ENCODE peak calls at places on chromosomes 3 and 15, in seven cellular contexts. One of them, this sample, is unnamed.

GRCh38 chr3:109224333-109224732 is 87.8 kb downstream of the C3orf85 start:
- DNase-seq in globus pallidus: no peak
- DNase-seq in NCI-H1694: no peak
- DNase-seq in aorta: no peak
- DNase-seq in coronary artery: no peak
- DNase-seq in EL: peak
- DNase-seq in stimulated activated CD4-positive, alpha-beta T cell treated with anti-CD3 and anti-CD28 coated beads, Interleukin-12 subunit alpha, Interleukin-12 subunit beta, amount 100 ng/mL, for 48 hours: no peak
- DNase-seq in this sample: no peak

GRCh38 chr3:34394978-34395748 is 596.7 kb downstream of the PDCD6IP start:
- DNase-seq in coronary artery: no peak
- DNase-seq in globus pallidus: no peak
- DNase-seq in aorta: no peak
- DNase-seq in stimulated activated CD4-positive, alpha-beta T cell treated with anti-CD3 and anti-CD28 coated beads, Interleukin-12 subunit alpha, Interleukin-12 subunit beta, amount 100 ng/mL, for 48 hours: no peak
- DNase-seq in EL: no peak
- DNase-seq in NCI-H1694: no peak
- DNase-seq in this sample: no peak

GRCh38 chr3:30894521-30895289 is at the start of gene GADL1:
- DNase-seq in stimulated activated CD4-positive, alpha-beta T cell treated with anti-CD3 and anti-CD28 coated beads, Interleukin-12 subunit alpha, Interleukin-12 subunit beta, amount 100 ng/mL, for 48 hours: peak
- DNase-seq in NCI-H1694: no peak
- DNase-seq in coronary artery: no peak
- DNase-seq in EL: peak
- DNase-seq in globus pallidus: no peak
- DNase-seq in aorta: peak
- DNase-seq in this sample: peak

GRCh38 chr3:66036586-66037061 is 2.1 kb downstream of the MAGI1 start:
- DNase-seq in globus pallidus: peak
- DNase-seq in coronary artery: no peak
- DNase-seq in EL: no peak
- DNase-seq in aorta: no peak
- DNase-seq in stimulated activated CD4-positive, alpha-beta T cell treated with anti-CD3 and anti-CD28 coated beads, Interleukin-12 subunit alpha, Interleukin-12 subunit beta, amount 100 ng/mL, for 48 hours: no peak
- DNase-seq in NCI-H1694: no peak
- DNase-seq in this sample: no peak

GRCh38 chr3:18119866-18120265 is 305.3 kb downstream of the SATB1 start:
- DNase-seq in NCI-H1694: no peak
- DNase-seq in EL: peak
- DNase-seq in coronary artery: no peak
- DNase-seq in globus pallidus: no peak
- DNase-seq in aorta: no peak
- DNase-seq in stimulated activated CD4-positive, alpha-beta T cell treated with anti-CD3 and anti-CD28 coated beads, Interleukin-12 subunit alpha, Interleukin-12 subunit beta, amount 100 ng/mL, for 48 hours: no peak
- DNase-seq in this sample: peak

GRCh38 chr15:100615801-100616200 is 13.4 kb downstream of the ASB7 start:
- DNase-seq in aorta: no peak
- DNase-seq in coronary artery: no peak
- DNase-seq in EL: no peak
- DNase-seq in globus pallidus: no peak
- DNase-seq in NCI-H1694: no peak
- DNase-seq in stimulated activated CD4-positive, alpha-beta T cell treated with anti-CD3 and anti-CD28 coated beads, Interleukin-12 subunit alpha, Interleukin-12 subunit beta, amount 100 ng/mL, for 48 hours: no peak
- DNase-seq in this sample: no peak

GRCh38 chr3:146577662-146578061 is 27.5 kb downstream of the PLSCR5 start:
- DNase-seq in globus pallidus: peak
- DNase-seq in EL: peak
- DNase-seq in coronary artery: no peak
- DNase-seq in NCI-H1694: peak
- DNase-seq in aorta: no peak
- DNase-seq in stimulated activated CD4-positive, alpha-beta T cell treated with anti-CD3 and anti-CD28 coated beads, Interleukin-12 subunit alpha, Interleukin-12 subunit beta, amount 100 ng/mL, for 48 hours: no peak
- DNase-seq in this sample: peak

GRCh38 chr3:106194726-106195125 is 325.9 kb upstream of the CBLB start:
- DNase-seq in aorta: no peak
- DNase-seq in coronary artery: no peak
- DNase-seq in globus pallidus: no peak
- DNase-seq in stimulated activated CD4-positive, alpha-beta T cell treated with anti-CD3 and anti-CD28 coated beads, Interleukin-12 subunit alpha, Interleukin-12 subunit beta, amount 100 ng/mL, for 48 hours: no peak
- DNase-seq in EL: no peak
- DNase-seq in NCI-H1694: no peak
- DNase-seq in this sample: no peak

GRCh38 chr15:87661481-87661880 is 595.1 kb downstream of the NTRK3 start:
- DNase-seq in aorta: no peak
- DNase-seq in stimulated activated CD4-positive, alpha-beta T cell treated with anti-CD3 and anti-CD28 coated beads, Interleukin-12 subunit alpha, Interleukin-12 subunit beta, amount 100 ng/mL, for 48 hours: no peak
- DNase-seq in globus pallidus: no peak
- DNase-seq in EL: peak
- DNase-seq in coronary artery: no peak
- DNase-seq in NCI-H1694: no peak
- DNase-seq in this sample: no peak

GRCh38 chr15:20646529-20647142 is 105.0 kb upstream of the GOLGA6L6 start:
- DNase-seq in coronary artery: no peak
- DNase-seq in NCI-H1694: no peak
- DNase-seq in globus pallidus: no peak
- DNase-seq in EL: no peak
- DNase-seq in stimulated activated CD4-positive, alpha-beta T cell treated with anti-CD3 and anti-CD28 coated beads, Interleukin-12 subunit alpha, Interleukin-12 subunit beta, amount 100 ng/mL, for 48 hours: no peak
- DNase-seq in aorta: peak
- DNase-seq in this sample: no peak

GRCh38 chr3:115245437-115245836 is 98.3 kb upstream of the ZBTB20 start:
- DNase-seq in globus pallidus: no peak
- DNase-seq in NCI-H1694: no peak
- DNase-seq in stimulated activated CD4-positive, alpha-beta T cell treated with anti-CD3 and anti-CD28 coated beads, Interleukin-12 subunit alpha, Interleukin-12 subunit beta, amount 100 ng/mL, for 48 hours: no peak
- DNase-seq in EL: peak
- DNase-seq in aorta: peak
- DNase-seq in coronary artery: no peak
- DNase-seq in this sample: peak

GRCh38 chr3:56939759-56940323 is 120.6 kb upstream of the SPATA12 start:
- DNase-seq in NCI-H1694: no peak
- DNase-seq in globus pallidus: no peak
- DNase-seq in stimulated activated CD4-positive, alpha-beta T cell treated with anti-CD3 and anti-CD28 coated beads, Interleukin-12 subunit alpha, Interleukin-12 subunit beta, amount 100 ng/mL, for 48 hours: no peak
- DNase-seq in aorta: no peak
- DNase-seq in coronary artery: no peak
- DNase-seq in EL: no peak
- DNase-seq in this sample: no peak

GRCh38 chr3:5489536-5489935 is 302.0 kb downstream of the EDEM1 start:
- DNase-seq in aorta: no peak
- DNase-seq in NCI-H1694: no peak
- DNase-seq in EL: no peak
- DNase-seq in globus pallidus: no peak
- DNase-seq in stimulated activated CD4-positive, alpha-beta T cell treated with anti-CD3 and anti-CD28 coated beads, Interleukin-12 subunit alpha, Interleukin-12 subunit beta, amount 100 ng/mL, for 48 hours: no peak
- DNase-seq in coronary artery: no peak
- DNase-seq in this sample: no peak

GRCh38 chr3:52446631-52447511 is 2.0 kb upstream of the SEMA3G start:
- DNase-seq in NCI-H1694: peak
- DNase-seq in EL: peak
- DNase-seq in stimulated activated CD4-positive, alpha-beta T cell treated with anti-CD3 and anti-CD28 coated beads, Interleukin-12 subunit alpha, Interleukin-12 subunit beta, amount 100 ng/mL, for 48 hours: peak
- DNase-seq in aorta: peak
- DNase-seq in globus pallidus: no peak
- DNase-seq in coronary artery: no peak
- DNase-seq in this sample: peak

This sample was measured in HCEC 1CT.